ENCODE peak calls at places on chromosomes 5 and 9, in five cellular contexts. H, F, A, L and C are unnamed samples. For H3K4me1, the result is how much of the 10 kb centered on the place peaks cover.

GRCh38 chr9:114981095-114981494 is 50.7 kb upstream of the TNFSF8 start:
- DNase-seq in H (no peak), F (no peak), A (no peak), L (no peak), C (no peak)

GRCh38 chr9:83707518-83707767 is 315 bp downstream of the UBQLN1 start:
- DNase-seq in H (no peak), F (no peak), A (no peak), L (no peak), C (no peak)

GRCh38 chr5:5494489-5495402 is 72.3 kb downstream of the ICE1 start:
- DNase-seq in H (peak), F (peak), A (peak), L (peak), C (peak)

GRCh38 chr5:178399723-178400115 is 167.1 kb upstream of the PHYKPL start:
- DNase-seq in H (no peak), F (no peak), A (no peak), L (no peak), C (no peak)

GRCh38 chr5:115274584-115274983 is 11.9 kb upstream of the PGGT1B start:
- DNase-seq in H (no peak), F (no peak), A (no peak), L (no peak), C (no peak)

GRCh38 chr9:113876806-113877236 is 712 bp downstream of the ZNF618 start:
- DNase-seq in H (peak), F (peak), A (peak), L (no peak), C (no peak)

GRCh38 chr5:107772418-107773310 is 101.9 kb upstream of the EFNA5 start:
- DNase-seq in H (no peak), F (no peak), A (peak), L (no peak), C (peak)

GRCh38 chr5:58925627-58926545 is 343.0 kb downstream of the RAB3C start:
- DNase-seq in H (no peak), F (no peak), A (peak), L (no peak), C (no peak)

GRCh38 chr5:150164211-150164610 is 2.4 kb upstream of the CDX1 start:
- DNase-seq in H (no peak), F (no peak), A (no peak), L (no peak), C (no peak)

GRCh38 chr5:150163547-150164059 is 3.0 kb upstream of the CDX1 start:
- DNase-seq in H (no peak), F (no peak), A (peak), L (no peak), C (peak)

GRCh38 chr5:150162142-150162513 is 4.5 kb upstream of the CDX1 start:
- DNase-seq in H (no peak), F (no peak), A (no peak), L (no peak), C (no peak)

GRCh38 chr5:150161242-150162141 is 5.1 kb upstream of the CDX1 start:
- DNase-seq in H (peak), F (peak), A (peak), L (peak), C (peak)

GRCh38 chr5:150163035-150163434 is 3.5 kb upstream of the CDX1 start:
- DNase-seq in H (no peak), F (no peak), A (no peak), L (no peak), C (no peak)
- H3K4me1 ChIP-seq in H (under half), F (under half), A (under half), L (under half), C (under half)

DNA sequence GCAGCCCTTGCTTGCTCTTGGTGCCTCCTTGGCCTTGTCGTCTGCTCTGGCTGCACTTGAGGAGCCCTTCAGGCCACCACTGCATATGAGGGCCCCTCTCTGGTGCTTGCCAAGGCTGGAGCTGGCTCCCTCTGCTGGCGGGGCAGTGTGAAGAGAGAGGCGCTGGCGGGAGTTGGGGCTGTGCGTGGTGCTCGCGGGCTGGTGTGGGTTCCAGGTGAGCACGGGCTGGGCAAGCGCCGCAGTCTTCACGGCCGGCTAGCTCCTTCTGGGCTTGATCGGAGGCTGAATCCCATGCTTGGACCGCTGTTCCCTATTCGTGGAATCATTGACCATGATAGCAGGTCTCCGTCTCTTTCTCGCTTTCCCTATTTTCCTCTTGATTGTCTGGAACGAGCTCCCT is 56.5 kb downstream of the XRCC4 start:
- DNase-seq in H (no peak), F (no peak), A (no peak), L (no peak), C (peak)
- H3K4me1 ChIP-seq in H (under half), F (under half), A (under half), L (under half), C (under half)

GRCh38 chr9:109916316-109916715 is 136.3 kb downstream of the PALM2AKAP2 start:
- DNase-seq in H (no peak), F (no peak), A (no peak), L (no peak), C (no peak)
- H3K4me1 ChIP-seq in H (half or more), F (under half), A (under half), L (under half), C (under half)

GRCh38 chr5:143572671-143573070 is 169.2 kb upstream of the NR3C1 start:
- DNase-seq in H (no peak), F (no peak), A (no peak), L (no peak), C (no peak)
- H3K4me1 ChIP-seq in H (under half), F (under half), A (under half), L (under half), C (under half)

DNA sequence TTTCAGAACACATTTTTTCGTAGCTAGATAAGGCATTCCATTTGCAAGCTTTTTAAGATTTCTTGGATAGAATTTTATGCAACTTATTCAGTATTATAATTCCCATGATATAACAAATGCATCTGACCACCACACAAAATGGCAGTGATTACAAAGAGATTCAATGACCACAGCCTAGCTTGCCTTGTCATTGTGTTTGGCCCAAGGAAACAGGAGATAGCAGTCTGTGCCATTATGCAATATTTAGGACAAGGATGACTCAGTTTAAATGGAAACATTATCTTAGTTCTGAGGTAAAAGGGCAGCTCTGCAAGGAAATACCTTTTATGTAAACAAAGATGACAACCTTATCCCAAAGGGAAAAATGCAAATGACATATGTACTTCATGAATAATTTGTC is 89.8 kb downstream of the NUDT12 start:
- DNase-seq in H (no peak), F (peak), A (no peak), L (no peak), C (no peak)
- H3K4me1 ChIP-seq in H (under half), F (under half), A (under half), L (under half), C (under half)

GRCh38 chr5:129223178-129223577 is 128.6 kb downstream of the ISOC1 start:
- DNase-seq in H (no peak), F (no peak), A (no peak), L (no peak), C (no peak)

GRCh38 chr5:129228577-129228976 is 134.0 kb downstream of the ISOC1 start:
- DNase-seq in H (no peak), F (no peak), A (no peak), L (no peak), C (no peak)
- H3K4me1 ChIP-seq in H (under half), F (under half), A (under half), L (under half), C (under half)

GRCh38 chr5:151082976-151083651 is 2.3 kb upstream of the TNIP1 start:
- DNase-seq in H (peak), F (peak), A (no peak), L (no peak), C (no peak)
- H3K4me1 ChIP-seq in H (half or more), F (under half), A (under half), L (half or more), C (under half)

GRCh38 chr5:77636423-77637169 is 1.9 kb downstream of the OTP start:
- DNase-seq in H (no peak), F (no peak), A (peak), L (no peak), C (peak)
- H3K4me1 ChIP-seq in H (under half), F (under half), A (under half), L (under half), C (under half)

GRCh38 chr5:136109453-136109852 is 23.2 kb upstream of the SMAD5 start:
- DNase-seq in H (no peak), F (no peak), A (no peak), L (no peak), C (no peak)
- H3K4me1 ChIP-seq in H (under half), F (under half), A (under half), L (under half), C (under half)